ENCODE peak calls at places on chromosomes 16 and 17, in eight cellular contexts. P is AG04450, V is small intestine, K is heart right ventricle, Y is thoracic aorta, S is ovary, C is neuronal stem cell, E is A549. M is an unnamed sample.

GRCh38 chr17:18974407-18975149 is 22.6 kb downstream of the SLC5A10 start:
- DNase-seq in K (no peak), P (no peak), S (no peak), Y (no peak), C (no peak), E (no peak), V (no peak), M (no peak)

GRCh38 chr16:641326-642188 is at the start of gene MCRIP2:
- DNase-seq in K (peak), E (peak), Y (no peak), C (peak), V (peak), P (peak), S (peak), M (peak)

GRCh38 chr16:50955311-50955710 is 195.8 kb downstream of the SALL1 start:
- DNase-seq in C (no peak), V (no peak), S (no peak), Y (no peak), K (no peak), P (no peak), E (no peak), M (no peak)

GRCh38 chr17:6107791-6108190 is 37.6 kb downstream of the WSCD1 start:
- DNase-seq in Y (no peak), V (no peak), S (no peak), C (no peak), K (no peak), P (no peak), E (no peak), M (no peak)

GRCh38 chr17:42937712-42938596 is 26.3 kb downstream of the AARSD1 start:
- DNase-seq in Y (no peak), C (peak), E (peak), S (peak), P (no peak), V (peak), K (peak), M (no peak)

GRCh38 chr16:48687421-48688038 is 77.5 kb upstream of the N4BP1 start:
- DNase-seq in E (peak), Y (no peak), V (peak), K (peak), S (peak), C (peak), P (peak), M (peak)

GRCh38 chr17:9402590-9403199 is 172.9 kb downstream of the STX8 start:
- DNase-seq in V (peak), C (no peak), P (no peak), S (no peak), E (peak), K (no peak), Y (no peak), M (no peak)

GRCh38 chr17:6377906-6378305 is 57.0 kb downstream of the AIPL1 start:
- DNase-seq in C (no peak), Y (no peak), V (no peak), P (no peak), S (no peak), E (no peak), K (no peak), M (no peak)

GRCh38 chr16:89364603-89365002 is 125.8 kb downstream of the ANKRD11 start:
- DNase-seq in C (no peak), E (no peak), Y (no peak), K (no peak), P (peak), S (peak), V (no peak), M (peak)

GRCh38 chr17:33560165-33560564 is 267.1 kb upstream of the ASIC2 start:
- DNase-seq in K (no peak), V (no peak), P (no peak), S (no peak), Y (no peak), C (no peak), E (no peak), M (no peak)

GRCh38 chr16:61243954-61244353 is 792.3 kb downstream of the CDH8 start:
- DNase-seq in K (no peak), P (no peak), C (no peak), E (no peak), V (no peak), S (no peak), Y (no peak), M (no peak)

GRCh38 chr17:73414171-73414955 is 102.6 kb upstream of the CDC42EP4 start:
- DNase-seq in V (no peak), E (no peak), K (no peak), P (no peak), S (no peak), C (no peak), Y (no peak), M (no peak)

GRCh38 chr16:68037820-68038597 is 14.9 kb downstream of the DUS2 start:
- DNase-seq in Y (no peak), P (no peak), S (peak), K (no peak), C (no peak), E (no peak), V (no peak), M (no peak)

GRCh38 chr17:14320734-14321475 is 20.0 kb downstream of the HS3ST3B1 start:
- DNase-seq in Y (no peak), C (no peak), K (no peak), S (no peak), V (no peak), E (no peak), P (no peak), M (no peak)

GRCh38 chr16:51624083-51624775 is 473.2 kb upstream of the SALL1 start:
- DNase-seq in Y (no peak), C (no peak), V (no peak), P (no peak), K (no peak), S (no peak), E (no peak), M (no peak)

GRCh38 chr17:5431929-5432556 is 6.9 kb downstream of the C1QBP start:
- DNase-seq in P (no peak), E (no peak), K (no peak), V (no peak), C (no peak), S (no peak), Y (no peak), M (no peak)

GRCh38 chr16:48537909-48538745 is 71.9 kb downstream of the N4BP1 start:
- DNase-seq in V (no peak), Y (no peak), K (peak), P (no peak), S (peak), E (no peak), C (no peak), M (no peak)

GRCh38 chr16:4606354-4606753 is 8.3 kb downstream of the UBALD1 start:
- DNase-seq in K (no peak), V (peak), P (no peak), C (no peak), S (no peak), Y (no peak), E (no peak), M (no peak)

GRCh38 chr17:77358801-77359716 is 218.3 kb downstream of the SEC14L1 start:
- DNase-seq in E (no peak), V (no peak), S (no peak), C (no peak), P (no peak), Y (no peak), K (no peak), M (peak)

GRCh38 chr17:79029327-79030009 is 5.5 kb downstream of the C1QTNF1 start:
- DNase-seq in Y (no peak), P (no peak), V (no peak), S (peak), E (no peak), K (no peak), C (no peak), M (no peak)

GRCh38 chr17:42436401-42436800 is 13.3 kb upstream of the CAVIN1 start:
- DNase-seq in Y (no peak), K (peak), V (no peak), E (no peak), P (peak), S (no peak), C (no peak), M (no peak)

GRCh38 chr17:38914741-38915638 is 10.4 kb upstream of the LASP1NB start:
- DNase-seq in S (peak), Y (no peak), C (no peak), K (no peak), P (no peak), V (peak), E (peak), M (no peak)

GRCh38 chr17:18258356-18259038 is at the start of gene FLII:
- DNase-seq in V (peak), E (peak), P (no peak), K (peak), C (peak), Y (no peak), S (peak), M (peak)

GRCh38 chr17:39107973-39108372 is 43.5 kb downstream of the PLXDC1 start:
- DNase-seq in V (no peak), C (no peak), P (no peak), S (no peak), K (no peak), E (no peak), Y (no peak), M (no peak)

GRCh38 chr17:61750656-61751055 is 112.7 kb downstream of the BRIP1 start:
- DNase-seq in Y (no peak), K (no peak), V (no peak), P (no peak), S (no peak), C (no peak), E (no peak), M (no peak)

GRCh38 chr17:41692722-41693521 is 4.2 kb downstream of the EIF1 start:
- DNase-seq in S (no peak), Y (no peak), C (no peak), E (peak), P (no peak), K (no peak), V (no peak), M (no peak)

GRCh38 chr17:75356260-75356937 is 49.1 kb downstream of the GRB2 start:
- DNase-seq in Y (no peak), C (no peak), V (peak), S (no peak), E (no peak), K (no peak), P (no peak), M (no peak)

GRCh38 chr17:75688209-75688771 is 21.2 kb downstream of the SAP30BP start:
- DNase-seq in K (no peak), V (no peak), P (no peak), S (peak), C (no peak), Y (no peak), E (no peak), M (peak)

GRCh38 chr17:82213251-82214011 is 789 bp upstream of the CCDC57 start:
- DNase-seq in K (no peak), P (peak), C (no peak), S (peak), Y (no peak), E (peak), V (peak), M (no peak)

GRCh38 chr17:17036520-17036998 is 5.7 kb upstream of the MPRIP start:
- DNase-seq in S (peak), K (no peak), E (no peak), V (no peak), Y (peak), C (no peak), P (no peak), M (no peak)

GRCh38 chr16:11725457-11725856 is 17.2 kb downstream of the TXNDC11 start:
- DNase-seq in E (no peak), K (no peak), V (no peak), C (no peak), S (no peak), Y (no peak), P (no peak), M (no peak)

GRCh38 chr17:77160032-77160876 is 19.5 kb downstream of the SEC14L1 start:
- DNase-seq in K (no peak), V (no peak), S (no peak), E (no peak), Y (no peak), C (no peak), P (no peak), M (no peak)

GRCh38 chr16:53768167-53768566 is 64.2 kb downstream of the FTO start:
- DNase-seq in V (no peak), S (no peak), K (no peak), Y (no peak), P (no peak), C (no peak), E (no peak), M (no peak)

GRCh38 chr17:27668488-27668823 is 37.5 kb downstream of the LGALS9 start:
- DNase-seq in P (no peak), Y (no peak), S (no peak), V (no peak), C (no peak), E (no peak), K (no peak), M (no peak)

GRCh38 chr17:1108810-1109605 is 70.8 kb downstream of the ABR start:
- DNase-seq in Y (no peak), C (no peak), V (peak), S (peak), K (peak), P (no peak), E (peak), M (peak)

GRCh38 chr17:73278049-73278464 is 16.4 kb upstream of the CPSF4L start:
- DNase-seq in E (no peak), K (no peak), V (peak), P (no peak), Y (no peak), C (no peak), S (peak), M (no peak)

GRCh38 chr16:16120382-16121184 is 102.7 kb downstream of the ABCC6 start:
- DNase-seq in E (no peak), C (no peak), P (no peak), K (peak), Y (no peak), S (no peak), V (no peak), M (no peak)

GRCh38 chr17:71118039-71118438 is 948.7 kb downstream of the KCNJ2 start:
- DNase-seq in K (no peak), S (no peak), Y (no peak), C (no peak), V (peak), E (peak), P (no peak), M (peak)

GRCh38 chr17:48178327-48178726 is 70.8 kb downstream of the SNX11 start:
- DNase-seq in V (no peak), E (no peak), Y (no peak), K (no peak), C (no peak), P (no peak), S (no peak), M (no peak)

GRCh38 chr16:69133555-69133954 is 1.1 kb downstream of the UTP4 start:
- DNase-seq in V (no peak), Y (no peak), K (no peak), P (no peak), S (no peak), E (no peak), C (no peak), M (no peak)
- H3K4me3 ChIP-seq in V (no peak), Y (peak), K (peak), P (peak), S (no peak), E (peak), C (peak), M (peak)

GRCh38 chr16:85002099-85002541 is 9.2 kb downstream of the ZDHHC7 start:
- DNase-seq in C (no peak), V (no peak), K (no peak), P (no peak), Y (no peak), E (no peak), S (no peak), M (peak)
- H3K27ac ChIP-seq in C (no peak), V (peak), K (peak), P (peak), Y (peak), E (peak), S (peak), M (peak)

GRCh38 chr16:65125322-65125721 is 3.5 kb upstream of the CDH11 start:
- DNase-seq in S (no peak), P (no peak), Y (no peak), K (no peak), V (no peak), C (no peak), E (no peak), M (no peak)

GRCh38 chr16:65123846-65124513 is 2.1 kb upstream of the CDH11 start:
- DNase-seq in Y (no peak), E (no peak), C (no peak), K (no peak), P (no peak), S (no peak), V (no peak), M (no peak)

GRCh38 chr16:65125871-65126270 is 4.0 kb upstream of the CDH11 start:
- DNase-seq in Y (no peak), V (no peak), S (no peak), C (no peak), P (no peak), E (peak), K (no peak), M (no peak)

GRCh38 chr16:65122974-65123845 is 1.3 kb upstream of the CDH11 start:
- DNase-seq in K (peak), S (peak), C (peak), Y (no peak), E (no peak), P (no peak), V (no peak), M (no peak)

GRCh38 chr16:65124596-65124995 is 2.7 kb upstream of the CDH11 start:
- DNase-seq in V (no peak), P (no peak), K (no peak), E (no peak), S (no peak), C (no peak), Y (no peak), M (no peak)
- H3K4me3 ChIP-seq in V (no peak), P (peak), K (no peak), E (no peak), S (peak), C (no peak), Y (peak), M (no peak)

DNA sequence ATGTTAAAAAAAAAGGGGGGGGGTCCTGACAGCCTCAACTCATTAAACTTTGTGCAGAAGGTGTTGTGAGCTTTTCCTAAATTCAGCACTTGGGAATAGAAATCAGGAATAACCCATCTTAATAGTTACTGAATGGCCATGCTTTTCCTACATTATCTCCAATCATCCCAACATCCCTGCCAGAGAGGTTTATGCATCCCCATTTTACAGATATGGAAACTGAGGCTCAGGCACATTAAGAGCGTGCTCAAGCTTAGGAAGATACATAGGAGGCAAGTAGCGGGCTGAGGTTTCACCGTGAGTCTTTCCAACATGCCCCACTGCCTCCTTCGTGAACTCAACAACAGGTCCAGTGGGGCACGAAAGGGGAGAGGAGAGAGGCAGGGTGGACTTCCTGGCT is 78.4 kb downstream of the C17orf67 start:
- DNase-seq in C (no peak), V (no peak), E (no peak), K (no peak), Y (no peak), P (no peak), S (no peak), M (no peak)
- H3K27ac ChIP-seq in C (no peak), V (no peak), E (peak), K (no peak), Y (no peak), P (peak), S (no peak), M (no peak)

M was measured in pancreas.